ENCODE peak calls at places on chromosomes 13 and 19, in four cellular contexts. G is RWPE1, W is activated B cell treated with CpG ODN at 0.5 μM for 24 hours, C is NB4. U is an unnamed sample.

GRCh38 chr13:20142019-20142926 is 18.6 kb downstream of the GJA3 start:
- DNase-seq in G (no peak), W (no peak), C (no peak), U (no peak)

GRCh38 chr19:47376589-47377144 is 27.6 kb downstream of the DHX34 start:
- DNase-seq in G (no peak), W (no peak), C (peak), U (no peak)

GRCh38 chr19:20162821-20163220 is 4.2 kb upstream of the ZNF486 start:
- DNase-seq in G (no peak), W (no peak), C (peak), U (no peak)

GRCh38 chr19:10111405-10111811 is at the start of gene P2RY11:
- DNase-seq in G (no peak), W (peak), C (peak), U (peak)

GRCh38 chr13:74741732-74742131 is 607.5 kb upstream of the KLF12 start:
- DNase-seq in G (no peak), W (no peak), C (no peak), U (no peak)

GRCh38 chr13:29817604-29818378 is 32.6 kb downstream of the UBL3 start:
- DNase-seq in G (no peak), W (no peak), C (peak), U (peak)

GRCh38 chr19:45168767-45169351 is 8.1 kb upstream of the NKPD1 start:
- DNase-seq in G (no peak), W (no peak), C (no peak), U (no peak)

GRCh38 chr13:109717686-109718085 is 68.7 kb downstream of the IRS2 start:
- DNase-seq in G (no peak), W (no peak), C (no peak), U (no peak)

GRCh38 chr13:88622362-88622973 is 951.3 kb downstream of the SLITRK5 start:
- DNase-seq in G (no peak), W (no peak), C (no peak), U (no peak)

GRCh38 chr19:4602173-4602788 is 37.0 kb upstream of the TNFAIP8L1 start:
- DNase-seq in G (no peak), W (no peak), C (no peak), U (no peak)
- TF ChIP-seq CTCF in G (no peak), W (no peak), C (no peak), U (no peak)

DNA sequence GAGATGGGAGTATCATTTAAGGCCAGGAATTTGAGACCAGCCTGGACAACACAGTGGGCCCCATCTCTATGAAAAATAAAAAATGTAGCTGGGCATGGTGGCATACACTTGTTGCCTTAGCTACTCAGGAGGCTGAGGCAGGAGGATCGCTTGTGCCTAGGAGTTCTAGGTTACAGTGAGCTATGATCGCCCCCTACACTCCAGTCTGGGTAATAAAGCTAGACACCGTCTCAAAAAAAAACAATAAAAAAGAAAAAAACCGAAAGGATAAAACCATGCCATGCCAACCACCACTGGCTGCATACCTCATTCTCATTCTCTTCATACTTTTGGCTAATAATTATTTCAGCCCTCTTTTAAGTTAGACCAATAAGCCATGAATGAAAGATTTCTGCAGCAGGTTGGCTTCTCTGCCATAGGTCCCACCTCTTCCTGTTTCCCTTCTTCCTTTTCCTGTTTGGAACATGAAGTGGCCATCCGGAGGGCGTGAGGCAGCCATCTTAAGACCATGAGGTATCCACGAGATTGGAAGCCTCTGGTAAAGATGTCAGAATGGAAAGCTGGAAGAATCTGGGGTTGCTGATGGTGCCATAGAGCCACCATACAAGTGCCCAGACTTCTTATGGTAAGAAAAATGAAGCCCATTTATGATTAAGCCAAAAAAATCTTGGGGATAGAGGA is 171.3 kb downstream of the CACNA1A start:
- DNase-seq in G (no peak), W (no peak), C (peak), U (no peak)
- TF ChIP-seq CTCF in G (no peak), W (no peak), C (no peak), U (no peak)

GRCh38 chr19:40713939-40714338 is 2.7 kb downstream of the COQ8B start:
- DNase-seq in G (no peak), W (no peak), C (no peak), U (no peak)

GRCh38 chr19:40716031-40716654 is 543 bp downstream of the COQ8B start:
- DNase-seq in G (peak), W (peak), C (no peak), U (peak)

GRCh38 chr19:40716655-40717324 is at the start of the genes COQ8B and ITPKC:
- DNase-seq in G (peak), W (peak), C (peak), U (peak)

GRCh38 chr19:40717325-40717879 is 490 bp downstream of the ITPKC start:
- DNase-seq in G (no peak), W (no peak), C (no peak), U (no peak)

GRCh38 chr19:40714519-40715299 is 2.0 kb downstream of the COQ8B start:
- DNase-seq in G (peak), W (peak), C (peak), U (peak)
- TF ChIP-seq CTCF in G (no peak), W (no peak), C (no peak), U (no peak)

DNA sequence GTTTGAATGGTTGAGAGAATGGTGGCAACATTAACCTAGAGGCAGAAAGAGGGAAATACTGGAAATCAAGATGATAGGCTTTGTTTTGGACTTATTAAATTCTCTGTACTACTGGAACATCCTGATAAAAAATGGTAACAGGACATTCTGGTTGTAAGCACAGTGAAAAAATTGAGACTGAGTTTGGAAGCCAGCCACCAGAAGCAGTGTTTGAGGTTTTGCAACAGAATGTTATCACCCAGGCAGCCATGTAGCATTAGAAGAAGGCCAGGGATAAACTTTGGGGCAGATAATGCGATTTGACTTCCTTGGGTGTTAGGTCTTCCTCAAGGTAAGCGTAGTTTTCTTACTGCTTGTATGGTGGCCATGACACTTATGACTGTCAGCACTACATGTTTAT is 307.4 kb downstream of the ATP8A2 start:
- DNase-seq in G (no peak), W (no peak), C (no peak), U (no peak)
- TF ChIP-seq CTCF in G (no peak), W (no peak), C (no peak), U (no peak)

GRCh38 chr19:18951721-18952281 is 10.8 kb upstream of the HOMER3 start:
- DNase-seq in G (peak), W (no peak), C (peak), U (no peak)
- TF ChIP-seq CTCF in G (no peak), W (no peak), C (no peak), U (no peak)

GRCh38 chr19:41951686-41952172 is 7.4 kb downstream of the RABAC1 start:
- DNase-seq in G (peak), W (peak), C (peak), U (peak)
- TF ChIP-seq CTCF in G (peak), W (peak), C (peak), U (peak)

DNA sequence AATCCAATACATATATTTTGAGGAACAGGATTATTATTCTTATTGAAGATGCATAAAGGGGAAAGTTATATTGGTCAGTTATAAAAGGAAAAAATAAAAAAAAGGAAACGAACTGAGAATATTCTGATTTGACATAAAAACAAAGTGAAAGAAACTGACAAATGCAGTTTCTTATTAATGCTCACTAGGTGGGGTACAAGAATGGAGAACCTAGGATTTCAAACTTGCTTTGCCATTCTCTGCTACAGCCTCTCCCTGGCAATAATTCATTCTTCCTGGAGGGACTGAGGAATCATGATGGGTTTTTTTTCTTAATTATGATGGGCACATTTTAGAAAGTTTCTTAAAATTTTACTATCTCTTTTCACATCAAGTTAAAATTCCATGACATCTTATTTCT is 154.9 kb downstream of the PCDH9 start:
- DNase-seq in G (peak), W (no peak), C (no peak), U (no peak)
- TF ChIP-seq CTCF in G (no peak), W (no peak), C (no peak), U (no peak)

GRCh38 chr13:76826527-76826926 is 59.7 kb downstream of the KCTD12 start:
- DNase-seq in G (no peak), W (no peak), C (no peak), U (no peak)
- TF ChIP-seq CTCF in G (no peak), W (no peak), C (no peak), U (no peak)

U was measured in GM13977.